ENCODE peak calls at places on chromosomes 1 and 21, in six cellular contexts. L is Peyer's patch, K is heart left ventricle, P is spleen, J is transverse colon, Z is adrenal gland. W is an unnamed sample. For H3K27me3, the result is how much of the 10 kb centered on the place peaks cover.

GRCh38 chr1:224782601-224783000 is 146.9 kb upstream of the DNAH14 start:
- DNase-seq in L (no peak), K (no peak), P (no peak), J (no peak), Z (no peak), W (no peak)

GRCh38 chr21:31986035-31986856 is 113.4 kb downstream of the HUNK start:
- DNase-seq in L (no peak), K (no peak), P (no peak), J (no peak), Z (no peak), W (no peak)

GRCh38 chr21:33069994-33070811 is at the start of gene OLIG1:
- DNase-seq in L (no peak), K (no peak), P (peak), J (no peak), Z (peak), W (no peak)

GRCh38 chr1:20099533-20099932 is 19.8 kb downstream of the PLA2G2D start:
- DNase-seq in L (no peak), K (no peak), P (no peak), J (no peak), Z (no peak), W (no peak)

GRCh38 chr1:113938192-113938591 is 9.1 kb downstream of the HIPK1 start:
- DNase-seq in L (no peak), K (no peak), P (no peak), J (no peak), Z (no peak), W (no peak)

GRCh38 chr1:119720866-119721440 is 9.2 kb downstream of the PHGDH start:
- DNase-seq in L (no peak), K (no peak), P (no peak), J (no peak), Z (no peak), W (no peak)

GRCh38 chr1:28437260-28437923 is 67.9 kb downstream of the PHACTR4 start:
- DNase-seq in L (peak), K (no peak), P (no peak), J (peak), Z (peak), W (no peak)

GRCh38 chr1:25740071-25740470 is 59.9 kb upstream of the SELENON start:
- DNase-seq in L (no peak), K (no peak), P (peak), J (no peak), Z (no peak), W (no peak)

GRCh38 chr1:25631750-25632495 is 15.3 kb downstream of the MAN1C1 start:
- DNase-seq in L (no peak), K (no peak), P (no peak), J (no peak), Z (no peak), W (no peak)

GRCh38 chr1:62342270-62342669 is 23.0 kb upstream of the KANK4 start:
- DNase-seq in L (no peak), K (no peak), P (no peak), J (no peak), Z (no peak), W (no peak)

GRCh38 chr1:231187556-231187955 is 25.7 kb downstream of the TRIM67 start:
- DNase-seq in L (no peak), K (no peak), P (no peak), J (no peak), Z (no peak), W (no peak)

GRCh38 chr1:218425647-218426342 is 80.7 kb downstream of the TGFB2 start:
- DNase-seq in L (no peak), K (no peak), P (no peak), J (no peak), Z (no peak), W (no peak)

GRCh38 chr1:149849947-149850360 is 49.4 kb upstream of the BOLA1 start:
- DNase-seq in L (no peak), K (no peak), P (no peak), J (no peak), Z (no peak), W (no peak)

GRCh38 chr21:44896561-44897286 is 23.2 kb upstream of the PTTG1IP start:
- DNase-seq in L (no peak), K (no peak), P (peak), J (no peak), Z (no peak), W (no peak)

GRCh38 chr1:110424699-110425098 is 17.2 kb upstream of the LAMTOR5 start:
- DNase-seq in L (no peak), K (no peak), P (no peak), J (no peak), Z (peak), W (peak)

GRCh38 chr1:99173282-99173681 is 91.0 kb upstream of the PLPPR4 start:
- DNase-seq in L (no peak), K (no peak), P (no peak), J (no peak), Z (no peak), W (no peak)

GRCh38 chr1:200262326-200262965 is 147.4 kb downstream of the ZNF281 start:
- DNase-seq in L (no peak), K (no peak), P (no peak), J (no peak), Z (no peak), W (no peak)

GRCh38 chr1:244163861-244164562 is 112.9 kb downstream of the ZBTB18 start:
- DNase-seq in L (no peak), K (peak), P (no peak), J (no peak), Z (peak), W (no peak)

GRCh38 chr21:44918107-44918470 is 2.6 kb downstream of the ITGB2 start:
- DNase-seq in L (no peak), K (no peak), P (peak), J (no peak), Z (no peak), W (no peak)

GRCh38 chr21:16534408-16535099 is 804.8 kb downstream of the USP25 start:
- DNase-seq in L (no peak), K (peak), P (no peak), J (peak), Z (peak), W (peak)

GRCh38 chr1:41360074-41361027 is 883 bp upstream of the FOXO6 start:
- DNase-seq in L (peak), K (no peak), P (peak), J (no peak), Z (no peak), W (no peak)

GRCh38 chr1:230828421-230828820 is 39.9 kb downstream of the C1orf198 start:
- DNase-seq in L (no peak), K (no peak), P (no peak), J (no peak), Z (no peak), W (no peak)

GRCh38 chr21:33025471-33026298 is at the start of gene OLIG2:
- DNase-seq in L (no peak), K (no peak), P (no peak), J (no peak), Z (no peak), W (no peak)

GRCh38 chr1:31417148-31417547 is 4.1 kb downstream of the SERINC2 start:
- DNase-seq in L (no peak), K (no peak), P (no peak), J (no peak), Z (peak), W (no peak)

GRCh38 chr1:162627662-162628296 is 4.5 kb upstream of the DDR2 start:
- DNase-seq in L (no peak), K (no peak), P (no peak), J (no peak), Z (no peak), W (no peak)

GRCh38 chr1:93649231-93649630 is 32.4 kb downstream of the BCAR3 start:
- DNase-seq in L (no peak), K (no peak), P (no peak), J (no peak), Z (no peak), W (no peak)

GRCh38 chr1:234691567-234691966 is 81.6 kb upstream of the IRF2BP2 start:
- DNase-seq in L (no peak), K (no peak), P (no peak), J (no peak), Z (no peak), W (no peak)

GRCh38 chr1:247528812-247529474 is 7.3 kb downstream of the OR2C3 start:
- DNase-seq in L (no peak), K (no peak), P (no peak), J (no peak), Z (no peak), W (no peak)

GRCh38 chr1:19949016-19949415 is 25.6 kb upstream of the PLA2G2E start:
- DNase-seq in L (no peak), K (no peak), P (no peak), J (no peak), Z (peak), W (no peak)

GRCh38 chr21:23740463-23740862 is 1866.8 kb downstream of the MRPL39 start:
- DNase-seq in L (no peak), K (no peak), P (no peak), J (no peak), Z (no peak), W (no peak)

GRCh38 chr1:11802973-11803885 is 2.5 kb downstream of the MTHFR start:
- DNase-seq in L (peak), K (peak), P (peak), J (peak), Z (peak), W (peak)
- TF ChIP-seq POLR2A in L (no peak), K (peak), P (peak), J (peak), Z (peak), W (peak)

GRCh38 chr1:18734461-18735368 is 104.1 kb downstream of the PAX7 start:
- DNase-seq in L (no peak), K (no peak), P (peak), J (no peak), Z (no peak), W (no peak)

GRCh38 chr1:18732686-18733085 is 102.0 kb downstream of the PAX7 start:
- DNase-seq in L (no peak), K (no peak), P (no peak), J (no peak), Z (no peak), W (no peak)

GRCh38 chr1:18735369-18735997 is 104.8 kb downstream of the PAX7 start:
- DNase-seq in L (no peak), K (no peak), P (peak), J (no peak), Z (no peak), W (no peak)

GRCh38 chr1:18731591-18732235 is 101.1 kb downstream of the PAX7 start:
- DNase-seq in L (no peak), K (no peak), P (peak), J (no peak), Z (no peak), W (no peak)

GRCh38 chr1:18734001-18734400 is 103.4 kb downstream of the PAX7 start:
- DNase-seq in L (no peak), K (no peak), P (peak), J (no peak), Z (no peak), W (no peak)
- H3K27me3 ChIP-seq in L (under half), K (under half), P (under half), J (under half), Z (under half), W (under half)

GRCh38 chr1:55239548-55239947 is 24.4 kb upstream of the USP24 start:
- DNase-seq in L (no peak), K (no peak), P (no peak), J (no peak), Z (no peak), W (no peak)
- TF ChIP-seq POLR2A in L (no peak), K (no peak), P (no peak), J (no peak), Z (no peak), W (no peak)

DNA sequence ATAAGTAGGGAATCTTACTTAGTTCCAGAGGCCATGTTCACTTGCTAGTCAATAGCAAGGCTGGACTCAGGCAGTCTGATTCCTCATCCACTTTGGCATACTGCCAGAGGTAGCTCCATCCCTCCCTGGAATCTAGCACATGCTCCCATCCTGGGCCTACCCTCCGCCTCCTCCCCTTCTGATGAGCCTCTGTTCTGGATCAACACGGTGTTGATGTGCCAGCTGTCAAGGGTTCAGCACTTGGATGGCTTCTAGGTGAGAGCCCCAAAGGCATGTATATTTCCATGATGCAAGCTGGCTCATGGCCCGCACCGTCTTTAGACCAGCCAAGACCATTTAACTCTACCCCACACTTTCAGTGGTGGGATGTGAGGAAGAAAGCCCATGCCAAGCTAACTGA is 36.4 kb downstream of the ZMYND12 start:
- DNase-seq in L (no peak), K (peak), P (no peak), J (peak), Z (no peak), W (no peak)
- H3K27me3 ChIP-seq in L (under half), K (under half), P (under half), J (under half), Z (under half), W (under half)

GRCh38 chr1:208681878-208682663 is 437.9 kb upstream of the PLXNA2 start:
- DNase-seq in L (no peak), K (no peak), P (no peak), J (no peak), Z (no peak), W (no peak)
- TF ChIP-seq POLR2A in L (no peak), K (no peak), P (no peak), J (no peak), Z (no peak), W (no peak)

GRCh38 chr1:90714521-90714951 is 2.6 kb downstream of the BARHL2 start:
- DNase-seq in L (no peak), K (no peak), P (no peak), J (no peak), Z (no peak), W (no peak)
- H3K27me3 ChIP-seq in L (half or more), K (half or more), P (half or more), J (half or more), Z (half or more), W (under half)

GRCh38 chr1:161089251-161089924 is at the start of gene NECTIN4:
- DNase-seq in L (peak), K (no peak), P (peak), J (peak), Z (no peak), W (no peak)
- TF ChIP-seq POLR2A in L (no peak), K (no peak), P (no peak), J (peak), Z (no peak), W (no peak)

GRCh38 chr1:87506147-87506546 is 177.5 kb downstream of the LMO4 start:
- DNase-seq in L (no peak), K (no peak), P (no peak), J (no peak), Z (no peak), W (no peak)

GRCh38 chr1:87495870-87496269 is 167.2 kb downstream of the LMO4 start:
- DNase-seq in L (no peak), K (no peak), P (no peak), J (no peak), Z (no peak), W (no peak)

GRCh38 chr1:87497804-87498203 is 169.1 kb downstream of the LMO4 start:
- DNase-seq in L (no peak), K (no peak), P (no peak), J (no peak), Z (no peak), W (no peak)

DNA sequence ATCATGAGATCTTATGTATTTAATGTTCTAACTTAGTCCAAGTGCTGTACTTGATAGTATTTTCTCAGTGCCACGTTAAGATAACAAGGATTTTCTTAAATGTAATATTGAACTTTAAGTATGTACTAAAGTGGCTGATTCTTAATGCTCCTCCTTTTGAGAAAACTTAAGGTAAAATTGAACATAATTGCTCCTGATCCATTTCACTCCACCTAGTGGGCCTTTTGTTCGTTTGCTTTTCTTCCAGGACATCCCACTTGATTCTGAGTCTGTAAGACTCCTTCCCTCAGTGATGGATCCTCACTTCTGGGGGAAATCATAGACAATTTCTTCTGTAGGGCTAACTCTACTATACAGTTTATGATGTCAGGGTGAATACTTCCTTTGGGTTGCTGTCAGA is 173.1 kb downstream of the LMO4 start:
- DNase-seq in L (no peak), K (no peak), P (no peak), J (no peak), Z (no peak), W (no peak)
- H3K27me3 ChIP-seq in L (under half), K (under half), P (under half), J (under half), Z (under half), W (under half)

GRCh38 chr1:1162597-1163537 is 10.8 kb upstream of the TTLL10 start:
- DNase-seq in L (peak), K (no peak), P (no peak), J (peak), Z (no peak), W (no peak)
- TF ChIP-seq POLR2A in L (peak), K (no peak), P (no peak), J (peak), Z (no peak), W (no peak)

W was measured in tibial nerve.